ENCODE peak calls at places on chromosomes 13 and 19, in five cellular contexts. S is cardiac muscle cell, H is AG09309, L is cardiac fibroblast, W is fibroblast of mammary gland. A is an unnamed sample.

GRCh38 chr19:56538761-56539263 is at the start of gene ZFP28:
- DNase-seq in L (no peak), S (no peak), H (no peak), W (no peak), A (peak)

GRCh38 chr13:49225358-49226042 is 5.4 kb downstream of the MLNR start:
- DNase-seq in W (peak), S (peak), L (peak), H (no peak), A (no peak)

GRCh38 chr13:97344250-97345175 is 89.5 kb upstream of the RAP2A start:
- DNase-seq in S (peak), L (peak), H (no peak), W (peak), A (no peak)

GRCh38 chr13:48038763-48039162 is 1.2 kb downstream of the NUDT15 start:
- DNase-seq in S (no peak), L (no peak), W (no peak), H (no peak), A (no peak)

GRCh38 chr19:9498183-9498902 is at the start of gene ZNF560:
- DNase-seq in W (peak), L (peak), S (peak), H (no peak), A (no peak)

GRCh38 chr19:15248648-15249559 is 16.7 kb upstream of the EPHX3 start:
- DNase-seq in S (peak), H (peak), L (peak), W (peak), A (no peak)

GRCh38 chr19:55777528-55777927 is 8.6 kb downstream of the RFPL4AL1 start:
- DNase-seq in S (no peak), L (no peak), W (no peak), H (no peak), A (no peak)

GRCh38 chr13:23554000-23554399 is 16.2 kb upstream of the TNFRSF19 start:
- DNase-seq in H (no peak), W (peak), S (no peak), L (no peak), A (no peak)

GRCh38 chr19:23436944-23437343 is 41.7 kb upstream of the ZNF91 start:
- DNase-seq in H (no peak), S (no peak), W (peak), L (no peak), A (no peak)

GRCh38 chr19:29687244-29687896 is 22.1 kb downstream of the PLEKHF1 start:
- DNase-seq in L (peak), W (peak), S (peak), H (peak), A (no peak)

GRCh38 chr13:20588529-20589110 is 21.7 kb downstream of the IFT88 start:
- DNase-seq in H (no peak), S (no peak), L (no peak), W (no peak), A (no peak)

GRCh38 chr13:46181799-46182490 is at the start of gene LCP1:
- DNase-seq in W (no peak), S (no peak), L (no peak), H (no peak), A (peak)

GRCh38 chr13:46182491-46182877 is 507 bp upstream of the LCP1 start:
- DNase-seq in W (no peak), S (no peak), L (no peak), H (no peak), A (no peak)

GRCh38 chr13:46183018-46183940 is 1.3 kb upstream of the LCP1 start:
- DNase-seq in H (no peak), W (no peak), S (no peak), L (no peak), A (no peak)

GRCh38 chr13:46185634-46186033 is 3.7 kb upstream of the LCP1 start:
- DNase-seq in W (no peak), L (no peak), S (no peak), H (no peak), A (no peak)

GRCh38 chr13:46184277-46184699 is 2.3 kb upstream of the LCP1 start:
- DNase-seq in W (peak), H (no peak), L (peak), S (peak), A (peak)
- TF ChIP-seq CTCF in W (peak), H (peak), L (peak), S (peak), A (peak)

DNA sequence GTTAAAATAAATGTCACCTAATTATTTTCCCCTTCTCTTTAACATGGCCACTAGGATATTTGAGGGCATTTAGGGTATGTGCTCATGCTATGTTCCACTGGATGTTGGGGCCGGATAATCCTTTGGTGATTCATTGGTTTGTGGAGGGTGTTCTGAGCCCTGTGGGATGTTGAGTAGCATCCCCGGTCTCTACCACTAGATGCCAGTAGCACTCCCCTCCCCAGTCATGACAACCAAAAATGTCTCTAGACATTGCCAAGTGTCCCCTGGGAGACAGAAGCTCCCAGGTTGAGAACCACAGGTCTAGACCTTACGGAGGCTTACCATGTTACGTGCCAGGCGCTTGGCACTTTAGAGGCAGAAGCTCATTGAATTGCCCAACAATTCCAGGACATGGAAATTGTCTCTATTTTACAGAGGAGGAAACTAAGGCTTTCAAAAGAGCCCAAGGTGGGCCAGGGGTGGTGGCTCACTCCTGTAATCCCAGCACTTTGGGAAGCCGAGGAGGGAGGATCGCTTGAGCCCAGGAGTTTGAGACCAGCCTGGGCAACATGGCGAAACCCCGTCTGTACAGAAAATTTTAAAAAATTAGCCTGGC is 14.1 kb downstream of the SHANK1 start:
- DNase-seq in H (peak), L (peak), W (peak), S (peak), A (no peak)
- TF ChIP-seq CTCF in H (peak), L (peak), W (peak), S (peak), A (peak)

GRCh38 chr13:65783383-65783782 is 1446.8 kb downstream of the PCDH9 start:
- DNase-seq in L (no peak), H (no peak), S (no peak), W (no peak), A (no peak)
- TF ChIP-seq CTCF in L (no peak), H (no peak), S (no peak), W (no peak), A (no peak)

GRCh38 chr13:76884167-76884566 is 2.0 kb downstream of the KCTD12 start:
- DNase-seq in L (peak), S (peak), H (no peak), W (peak), A (no peak)

GRCh38 chr13:76886292-76887061 is at the start of gene KCTD12:
- DNase-seq in H (no peak), L (peak), S (peak), W (peak), A (peak)

GRCh38 chr13:76886005-76886291 is 257 bp downstream of the KCTD12 start:
- DNase-seq in S (no peak), H (no peak), W (no peak), L (no peak), A (no peak)

GRCh38 chr13:76884571-76885202 is 1.5 kb downstream of the KCTD12 start:
- DNase-seq in L (peak), S (peak), W (peak), H (no peak), A (no peak)

DNA sequence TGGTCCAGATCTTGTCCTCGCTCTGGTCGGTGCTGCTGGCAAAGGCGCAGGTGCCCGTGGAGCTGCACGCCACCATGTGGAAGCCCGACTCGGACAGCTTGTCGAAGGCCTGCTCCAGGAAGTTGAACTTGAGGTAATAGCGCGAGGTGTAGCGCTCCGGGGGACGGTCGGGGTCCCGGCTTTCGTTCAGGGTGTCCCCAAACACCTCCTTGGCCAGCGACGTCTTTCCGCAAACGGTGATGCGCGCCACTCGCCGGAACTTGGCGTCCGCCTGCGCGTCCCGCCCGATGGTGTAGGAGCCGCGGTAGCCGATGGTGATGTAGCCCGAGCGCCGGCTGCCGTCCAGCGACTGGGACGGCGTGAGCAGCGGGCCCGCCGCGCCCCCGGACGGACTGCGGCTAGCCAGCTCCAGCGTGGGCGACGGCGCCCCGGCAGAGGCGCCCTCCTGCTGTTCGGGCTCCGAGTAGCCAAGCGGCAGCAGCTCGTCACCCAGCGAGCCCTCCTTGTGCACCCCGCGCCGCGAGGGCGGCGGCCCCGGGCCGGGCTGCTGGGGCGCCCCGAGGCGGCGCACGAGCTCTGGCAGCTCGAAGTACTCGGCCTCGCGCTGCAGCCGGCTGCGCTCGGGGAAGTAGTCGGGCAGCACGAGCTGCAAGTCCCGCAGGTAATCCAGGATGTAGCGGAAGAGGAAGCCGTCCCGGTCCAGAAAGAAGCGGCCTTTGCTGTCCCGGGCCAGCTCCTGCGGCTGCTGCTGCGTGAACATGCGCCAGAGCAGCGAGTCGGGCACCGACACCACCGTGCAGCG is 801 bp downstream of the KCTD12 start:
- DNase-seq in L (peak), S (peak), W (peak), H (no peak), A (peak)
- TF ChIP-seq CTCF in L (peak), S (peak), W (peak), H (peak), A (no peak)

GRCh38 chr13:87259479-87260083 is 411.6 kb upstream of the SLITRK5 start:
- DNase-seq in L (no peak), S (peak), H (no peak), W (no peak), A (no peak)
- TF ChIP-seq CTCF in L (no peak), S (no peak), H (no peak), W (no peak), A (no peak)

GRCh38 chr19:33997690-33998089 is 174.6 kb upstream of the LSM14A start:
- DNase-seq in S (no peak), H (no peak), L (no peak), W (no peak), A (no peak)

GRCh38 chr19:33998302-33998701 is 174.0 kb upstream of the LSM14A start:
- DNase-seq in H (no peak), L (no peak), W (no peak), S (no peak), A (no peak)

DNA sequence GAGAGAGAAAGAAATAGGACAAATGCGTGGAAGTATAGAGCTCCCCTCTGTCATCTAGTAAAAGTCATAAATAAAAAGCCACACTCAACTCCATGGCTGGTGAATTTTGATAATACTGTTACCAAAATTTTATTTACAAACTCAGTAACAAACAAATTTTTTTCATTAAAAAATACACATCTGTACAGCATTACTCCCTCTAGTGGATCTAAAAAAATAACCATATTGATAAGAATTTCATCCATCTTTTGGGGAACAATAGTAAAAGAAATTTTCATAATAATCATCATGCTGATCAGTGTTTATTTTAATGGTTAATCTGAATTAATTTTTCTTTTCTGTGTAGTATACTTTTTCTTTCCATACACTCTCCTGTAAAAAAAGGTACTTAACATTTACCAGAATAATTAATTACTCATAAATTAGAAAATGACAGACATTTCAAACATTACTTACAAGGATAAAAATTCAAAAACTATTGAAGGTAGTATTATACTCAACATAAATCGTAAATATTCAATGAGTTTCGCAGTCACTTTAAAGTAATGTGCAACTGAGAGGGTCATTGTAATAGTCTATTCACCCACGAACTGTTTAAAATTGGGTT is 173.5 kb upstream of the LSM14A start:
- DNase-seq in H (no peak), L (peak), S (peak), W (peak), A (no peak)
- TF ChIP-seq CTCF in H (peak), L (peak), S (peak), W (peak), A (peak)

GRCh38 chr13:59459972-59460371 is 703.8 kb downstream of the DIAPH3 start:
- DNase-seq in S (no peak), L (no peak), H (no peak), W (peak), A (no peak)
- TF ChIP-seq CTCF in S (no peak), L (no peak), H (peak), W (no peak), A (no peak)

GRCh38 chr13:43019811-43020210 is 3.6 kb upstream of the DNAJC15 start:
- DNase-seq in L (no peak), W (no peak), S (no peak), H (no peak), A (no peak)

GRCh38 chr13:43026262-43026661 is 2.9 kb downstream of the DNAJC15 start:
- DNase-seq in H (no peak), S (peak), W (peak), L (peak), A (no peak)

GRCh38 chr13:43021926-43022670 is 1.3 kb upstream of the DNAJC15 start:
- DNase-seq in W (no peak), S (peak), L (peak), H (no peak), A (no peak)

GRCh38 chr13:43020794-43021193 is 2.6 kb upstream of the DNAJC15 start:
- DNase-seq in L (no peak), S (no peak), H (no peak), W (no peak), A (no peak)

GRCh38 chr13:43023244-43023931 is at the start of gene DNAJC15:
- DNase-seq in L (peak), S (peak), W (peak), H (no peak), A (peak)
- TF ChIP-seq CTCF in L (no peak), S (peak), W (no peak), H (peak), A (no peak)

DNA sequence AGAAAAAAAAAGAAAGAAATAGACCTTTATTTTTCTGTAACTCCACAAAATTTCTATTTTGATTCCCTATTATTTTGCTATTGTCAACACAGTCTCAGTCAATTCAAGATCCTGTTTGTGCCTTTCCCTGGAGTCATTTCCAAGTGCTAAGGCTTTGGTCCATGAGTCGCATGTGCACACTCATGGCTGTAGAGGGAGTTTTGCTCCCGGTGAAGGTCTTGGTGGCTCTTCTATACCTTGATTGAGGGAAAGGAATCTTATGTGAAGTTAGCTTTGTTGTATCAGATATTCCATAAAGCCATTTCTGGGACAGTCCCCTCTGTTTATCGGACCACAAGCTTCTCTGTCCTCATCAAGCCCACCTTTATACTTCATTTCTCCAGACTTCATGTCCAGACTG is 58.7 kb upstream of the ALOX5AP start:
- DNase-seq in W (peak), L (peak), S (peak), H (no peak), A (no peak)
- TF ChIP-seq CTCF in W (peak), L (peak), S (peak), H (peak), A (no peak)

GRCh38 chr19:41244117-41244516 is 20.1 kb upstream of the HNRNPUL1 start:
- DNase-seq in W (no peak), L (no peak), H (no peak), S (no peak), A (no peak)
- TF ChIP-seq CTCF in W (no peak), L (no peak), H (no peak), S (no peak), A (no peak)